ENCODE peak calls at places on chromosomes 1 and 21, in four cellular contexts. G is thoracic aorta, J is fibroblast of lung, R is stomach. W is an unnamed sample.

GRCh38 chr1:231170875-231171274 is 9.0 kb downstream of the TRIM67 start:
- DNase-seq in G (no peak), J (no peak), R (no peak), W (no peak)

GRCh38 chr1:17948594-17948993 is 159.0 kb upstream of the IGSF21 start:
- DNase-seq in G (no peak), J (no peak), R (no peak), W (no peak)

GRCh38 chr1:103529746-103530145 is 4.2 kb downstream of the RNPC3 start:
- DNase-seq in G (no peak), J (peak; percentile 54), R (no peak), W (peak; percentile 13)

GRCh38 chr1:211859405-211859804 is 28.8 kb upstream of the LPGAT1 start:
- DNase-seq in G (no peak), J (no peak), R (no peak), W (no peak)

GRCh38 chr1:220089650-220090556 is at the start of gene BPNT1:
- DNase-seq in G (peak; percentile 71), J (peak; percentile 90), R (peak; percentile 99), W (peak; percentile 98)

GRCh38 chr1:47172782-47173181 is 17.1 kb downstream of the PDZK1IP1 start:
- DNase-seq in G (no peak), J (no peak), R (no peak), W (no peak)

GRCh38 chr21:39499156-39499555 is 47.4 kb downstream of the SH3BGR start:
- DNase-seq in G (no peak), J (no peak), R (no peak), W (no peak)

GRCh38 chr1:56411021-56411420 is 168.3 kb downstream of the PLPP3 start:
- DNase-seq in G (no peak), J (no peak), R (no peak), W (no peak)

GRCh38 chr21:27421654-27422053 is 454.8 kb upstream of the ADAMTS5 start:
- DNase-seq in G (no peak), J (no peak), R (no peak), W (no peak)
- H3K9me3 ChIP-seq in G (no peaks in the 10 kb centered on the region), J (no peaks in the 10 kb centered on the region), R (no peaks in the 10 kb centered on the region), W (no peaks in the 10 kb centered on the region)

GRCh38 chr1:94060720-94061119 is 60.2 kb downstream of the ABCA4 start:
- DNase-seq in G (no peak), J (no peak), R (no peak), W (no peak)

GRCh38 chr1:94055459-94056122 is 65.4 kb downstream of the ABCA4 start:
- DNase-seq in G (no peak), J (peak; percentile 46), R (no peak), W (no peak)

GRCh38 chr1:94058766-94059165 is 62.2 kb downstream of the ABCA4 start:
- DNase-seq in G (no peak), J (no peak), R (no peak), W (no peak)

GRCh38 chr1:94056996-94057395 is 64.0 kb downstream of the ABCA4 start:
- DNase-seq in G (no peak), J (no peak), R (no peak), W (no peak)

DNA sequence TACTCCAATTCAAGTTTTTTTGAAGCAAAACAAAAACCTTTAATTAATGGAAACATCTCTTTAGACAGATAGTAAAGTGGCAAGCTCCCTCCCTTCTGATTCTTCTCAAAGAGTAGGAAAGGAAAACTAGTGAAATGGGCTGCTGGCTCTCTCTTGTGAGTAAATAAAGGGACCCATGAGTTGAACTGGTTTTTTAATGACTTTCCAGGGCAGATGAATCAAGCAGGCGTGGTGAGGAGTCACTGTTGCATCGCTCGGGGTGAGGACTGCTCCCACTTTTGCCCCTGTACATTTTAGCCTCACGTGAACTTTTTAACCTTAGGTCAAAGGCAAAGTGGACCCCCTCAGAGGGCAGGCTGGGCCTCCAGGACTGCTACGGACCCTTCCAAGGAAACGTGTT is 64.8 kb downstream of the ABCA4 start:
- DNase-seq in G (no peak), J (no peak), R (no peak), W (no peak)
- H3K9me3 ChIP-seq in G (no peaks in the 10 kb centered on the region), J (no peaks in the 10 kb centered on the region), R (no peaks in the 10 kb centered on the region), W (no peaks in the 10 kb centered on the region)

DNA sequence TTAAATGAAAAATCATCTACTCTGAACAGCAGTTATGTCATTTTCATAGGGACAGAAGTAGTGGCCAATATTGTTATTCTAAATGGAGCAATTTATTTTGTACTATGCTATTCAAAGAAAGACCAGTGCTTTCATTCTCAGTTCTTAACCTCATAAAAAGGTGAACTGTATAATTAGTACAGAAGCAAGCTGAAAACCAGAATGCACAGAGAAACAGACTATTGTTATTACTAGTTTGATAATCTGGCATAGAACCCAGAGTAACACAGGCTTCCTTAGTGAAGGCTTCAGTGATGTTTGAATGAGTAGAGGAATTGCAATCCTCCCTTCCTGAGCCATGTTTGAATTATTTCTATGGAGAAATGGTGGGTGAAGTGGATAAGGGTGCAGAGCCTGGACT is 131.6 kb upstream of the LRRC7 start:
- DNase-seq in G (no peak), J (no peak), R (no peak), W (no peak)
- H3K9me3 ChIP-seq in G (no peaks in the 10 kb centered on the region), J (no peaks in the 10 kb centered on the region), R (no peaks in the 10 kb centered on the region), W (no peaks in the 10 kb centered on the region)

DNA sequence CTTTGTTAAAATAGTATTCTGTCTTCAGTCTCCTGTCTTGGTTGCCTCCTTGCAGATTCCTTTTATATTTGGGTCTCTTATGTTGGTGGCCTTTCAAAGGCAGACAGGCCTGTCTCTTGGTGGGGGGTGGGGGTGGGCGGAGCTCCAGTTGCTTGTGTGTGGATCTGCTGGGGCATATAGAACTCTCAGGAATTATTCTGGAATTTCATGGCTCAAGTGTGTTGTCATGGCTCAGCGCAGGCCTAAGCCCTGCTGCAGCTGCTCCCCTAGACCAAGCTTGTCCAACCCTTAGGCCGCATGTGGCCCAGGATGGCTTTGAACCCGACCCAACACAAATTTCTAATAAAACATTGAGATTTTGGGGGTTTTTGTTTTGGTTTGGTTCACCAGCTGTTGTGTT is 8.0 kb downstream of the C1orf35 start:
- DNase-seq in G (no peak), J (no peak), R (peak; percentile 7), W (no peak)
- H3K9me3 ChIP-seq in G (peaks cover 9% of the 10 kb centered on the region), J (no peaks in the 10 kb centered on the region), R (peaks cover 13% of the 10 kb centered on the region), W (peaks cover 7% of the 10 kb centered on the region)

DNA sequence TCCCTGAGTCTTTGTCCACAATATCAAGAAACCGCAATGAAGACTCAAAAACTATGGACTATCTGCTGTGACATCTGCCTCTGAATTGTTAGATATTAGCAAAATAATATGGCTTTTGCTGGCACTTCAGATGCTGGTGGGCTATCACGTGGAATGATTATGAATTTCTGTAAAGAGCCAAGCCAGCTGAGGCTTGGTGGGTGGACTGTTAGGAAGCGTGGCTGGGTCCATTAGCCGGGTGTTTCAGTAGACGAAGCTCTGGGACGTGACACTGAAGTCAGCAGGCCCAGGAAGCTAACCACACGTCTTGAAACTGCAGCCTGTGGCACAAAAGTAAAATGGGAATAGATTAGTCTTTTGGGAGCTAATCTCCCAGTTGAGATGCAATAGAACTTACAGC is 780.0 kb upstream of the TPTE start:
- DNase-seq in G (no peak), J (no peak), R (no peak), W (no peak)
- H3K9me3 ChIP-seq in G (peaks cover 3% of the 10 kb centered on the region), J (no peaks in the 10 kb centered on the region), R (peaks cover 70% of the 10 kb centered on the region), W (peaks cover 33% of the 10 kb centered on the region)

GRCh38 chr1:147753084-147753483 is 7.3 kb downstream of the GJA5 start:
- DNase-seq in G (no peak), J (no peak), R (no peak), W (no peak)

GRCh38 chr1:147758379-147759100 is 1.9 kb downstream of the GJA5 start:
- DNase-seq in G (no peak), J (no peak), R (no peak), W (no peak)

GRCh38 chr1:147757015-147757990 is 3.1 kb downstream of the GJA5 start:
- DNase-seq in G (no peak), J (no peak), R (peak; percentile 52), W (no peak)

GRCh38 chr1:147752531-147752930 is 7.9 kb downstream of the GJA5 start:
- DNase-seq in G (no peak), J (no peak), R (no peak), W (no peak)

GRCh38 chr1:147756336-147756735 is 4.1 kb downstream of the GJA5 start:
- DNase-seq in G (no peak), J (no peak), R (no peak), W (no peak)
- H3K9me3 ChIP-seq in G (no peaks in the 10 kb centered on the region), J (no peaks in the 10 kb centered on the region), R (no peaks in the 10 kb centered on the region), W (no peaks in the 10 kb centered on the region)

DNA sequence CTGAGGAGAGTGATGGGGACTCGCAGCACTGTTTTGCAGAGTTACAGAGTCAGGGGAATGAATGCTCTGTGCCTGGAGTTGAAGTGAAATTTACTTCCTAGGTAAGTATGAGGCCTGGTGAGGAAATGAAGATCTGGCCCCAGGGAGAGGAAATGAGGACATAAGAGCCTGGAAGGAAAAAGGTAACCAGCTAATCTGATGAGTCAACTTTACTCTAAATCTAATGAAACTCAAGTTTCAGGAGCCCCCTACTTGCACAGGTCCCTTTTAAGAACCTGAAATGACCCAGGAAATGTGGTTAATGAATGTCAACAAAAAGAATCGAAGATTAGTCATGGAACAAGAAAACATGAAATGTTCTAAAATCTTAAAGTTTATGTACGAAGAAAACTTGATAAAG is 599.0 kb downstream of the AGBL4 start:
- DNase-seq in G (no peak), J (peak; percentile 2), R (no peak), W (no peak)
- H3K9me3 ChIP-seq in G (no peaks in the 10 kb centered on the region), J (no peaks in the 10 kb centered on the region), R (no peaks in the 10 kb centered on the region), W (no peaks in the 10 kb centered on the region)

DNA sequence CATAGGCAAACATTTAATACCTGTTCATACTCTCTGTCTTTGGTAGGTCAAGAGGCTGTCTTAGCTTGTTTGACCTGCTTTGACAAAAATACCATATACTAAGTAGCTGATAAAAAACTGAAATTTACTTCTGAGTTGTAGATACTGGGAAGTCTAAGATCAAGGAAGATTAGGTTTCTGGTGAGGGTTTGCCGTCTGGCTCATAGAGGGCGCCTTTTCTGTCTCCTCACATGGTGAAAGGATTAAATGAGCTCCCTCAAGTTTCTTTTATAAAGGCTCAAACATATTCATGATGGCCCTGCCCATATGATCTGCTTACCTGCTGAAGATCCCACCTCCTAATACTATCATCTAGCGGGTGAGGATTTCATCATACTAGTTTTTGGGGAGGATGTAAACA is 1076.1 kb upstream of the NCAM2 start:
- DNase-seq in G (no peak), J (no peak), R (no peak), W (no peak)
- H3K9me3 ChIP-seq in G (no peaks in the 10 kb centered on the region), J (no peaks in the 10 kb centered on the region), R (no peaks in the 10 kb centered on the region), W (no peaks in the 10 kb centered on the region)

DNA sequence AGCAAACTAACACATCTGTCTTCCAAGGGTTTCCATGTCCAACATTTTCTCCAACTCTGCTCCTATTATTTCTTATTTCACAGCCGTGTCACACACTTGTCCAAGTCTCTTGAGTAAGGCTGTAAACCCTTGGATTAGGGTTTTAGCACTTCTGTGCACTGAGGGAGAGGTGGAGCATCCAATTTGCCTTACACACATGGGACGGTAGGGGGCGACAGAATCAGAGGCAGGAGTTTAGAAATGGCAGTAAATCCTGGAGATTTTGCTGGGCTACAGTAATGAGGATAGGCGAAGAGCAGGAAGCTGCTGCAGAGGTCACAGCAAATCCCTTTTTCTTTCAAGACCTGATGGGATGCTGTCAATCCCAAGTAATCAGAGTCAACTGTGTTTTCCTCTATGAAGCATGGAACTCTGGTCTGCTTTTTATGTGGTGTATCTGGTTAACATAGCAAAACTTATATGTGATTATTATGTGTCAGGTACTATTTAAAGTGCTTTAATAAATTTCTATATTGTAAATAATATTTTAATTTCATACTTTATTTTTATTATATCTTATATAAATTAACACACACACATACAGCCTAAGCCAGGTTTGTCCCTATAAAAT is 15.4 kb upstream of the LCE5A start:
- DNase-seq in G (no peak), J (no peak), R (no peak), W (no peak)
- H3K9me3 ChIP-seq in G (no peaks in the 10 kb centered on the region), J (no peaks in the 10 kb centered on the region), R (no peaks in the 10 kb centered on the region), W (no peaks in the 10 kb centered on the region)

GRCh38 chr1:248752119-248752931 is 3.2 kb downstream of the LYPD8 start:
- DNase-seq in G (no peak), J (no peak), R (no peak), W (no peak)
- H3K9me3 ChIP-seq in G (no peaks in the 10 kb centered on the region), J (peaks cover 7% of the 10 kb centered on the region), R (no peaks in the 10 kb centered on the region), W (no peaks in the 10 kb centered on the region)

W was measured in CD4-positive, alpha-beta T cell.